ENCODE peak calls at places on chromosomes 4 and X, in four cellular contexts. X is HepG2, W is K562, V is WTC11. R is an unnamed sample.

GRCh38 chrX:31036895-31037294 is 34.9 kb downstream of the FTHL17 start:
- DNase-seq in X (peak; percentile 42), W (peak; percentile 28), V (peak; percentile 36), R (peak; percentile 64)

GRCh38 chrX:151984328-151984727 is 9.9 kb upstream of the GABRE start:
- DNase-seq in X (peak; percentile 50), W (no peak), V (no peak), R (no peak)

GRCh38 chr4:179855471-179855870 is 2387.7 kb upstream of the TENM3 start:
- DNase-seq in X (no peak), W (no peak), V (no peak), R (no peak)

GRCh38 chr4:77538574-77539157 is 67.0 kb upstream of the CXCL13 start:
- DNase-seq in X (peak; percentile 12), W (no peak), V (no peak), R (no peak)

GRCh38 chrX:11899091-11899490 is 141.1 kb downstream of the MSL3 start:
- DNase-seq in X (no peak), W (no peak), V (no peak), R (no peak)

GRCh38 chrX:104659037-104659744 is 93.2 kb downstream of the IL1RAPL2 start:
- DNase-seq in X (no peak), W (no peak), V (no peak), R (no peak)

GRCh38 chrX:107562482-107562881 is 65.8 kb upstream of the PRPS1 start:
- DNase-seq in X (no peak), W (no peak), V (no peak), R (no peak)

GRCh38 chr4:25441519-25442117 is 64.6 kb downstream of the ANAPC4 start:
- DNase-seq in X (peak; percentile 44), W (peak; percentile 45), V (peak; percentile 74), R (peak; percentile 61)

GRCh38 chrX:51853251-51853650 is 40.2 kb upstream of the MAGED1 start:
- DNase-seq in X (no peak), W (no peak), V (no peak), R (no peak)

GRCh38 chr4:43374352-43374751 is 481.8 kb downstream of the GRXCR1 start:
- DNase-seq in X (peak; percentile 53), W (no peak), V (no peak), R (no peak)

GRCh38 chr4:68995292-68995691 is 43.7 kb upstream of the UGT2A3 start:
- DNase-seq in X (no peak), W (no peak), V (no peak), R (no peak)

GRCh38 chrX:11100281-11101035 is 10.7 kb upstream of the HCCS start:
- DNase-seq in X (peak; percentile 76), W (no peak), V (peak; percentile 11), R (peak; percentile 56)

GRCh38 chr4:102514298-102514964 is 13.3 kb downstream of the NFKB1 start:
- DNase-seq in X (peak; percentile 48), W (no peak), V (no peak), R (no peak)

GRCh38 chr4:68606240-68606639 is 30.1 kb upstream of the UGT2B17 start:
- DNase-seq in X (no peak), W (no peak), V (no peak), R (no peak)

GRCh38 chrX:43121637-43122036 is 343.7 kb upstream of the PPP1R2C start:
- DNase-seq in X (no peak), W (no peak), V (no peak), R (no peak)
- TF ChIP-seq SP1 in X (no peak), W (no peak), V (no peak), R (no peak)

GRCh38 chrX:150018931-150019331 is 80.6 kb upstream of the EOLA2 start:
- DNase-seq in X (peak; percentile 15), W (no peak), V (no peak), R (no peak)
- TF ChIP-seq ELF4 in X (no peak), W (no peak), V (no peak), R (no peak)

DNA sequence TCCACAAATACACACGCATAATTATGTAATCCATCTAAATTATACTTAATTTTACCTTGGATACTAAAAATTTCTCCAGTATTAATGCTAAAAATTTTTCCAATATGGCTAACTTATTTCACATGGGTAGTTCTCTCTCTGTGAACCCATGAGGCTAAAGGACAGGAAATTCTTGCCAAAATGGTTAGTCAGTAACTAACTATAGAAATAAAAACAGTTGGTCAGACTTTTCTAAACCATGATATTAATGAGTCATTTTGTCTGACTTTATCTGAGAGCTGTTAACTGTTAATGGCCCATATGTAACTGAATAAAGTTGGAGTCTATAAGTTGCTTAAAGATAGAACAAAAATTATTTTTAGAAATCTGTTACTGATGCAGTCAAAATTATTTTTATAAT is 549.4 kb downstream of the TLL1 start:
- DNase-seq in X (no peak), W (no peak), V (no peak), R (no peak)
- TF ChIP-seq SP1 in X (no peak), W (no peak), V (no peak), R (no peak)

GRCh38 chrX:17547658-17548057 is 172.7 kb downstream of the NHS start:
- DNase-seq in X (peak; percentile 4), W (no peak), V (no peak), R (no peak)
- TF ChIP-seq ELF4 in X (no peak), W (no peak), V (no peak), R (no peak)

GRCh38 chrX:48676106-48676892 is 7.3 kb upstream of the WAS start:
- DNase-seq in X (peak; percentile 84), W (peak; percentile 97), V (peak; percentile 86), R (peak; percentile 97)

GRCh38 chrX:48676893-48677270 is 6.7 kb upstream of the WAS start:
- DNase-seq in X (no peak), W (peak; percentile 31), V (peak; percentile 19), R (no peak)

GRCh38 chrX:48683411-48683982 is at the start of gene WAS:
- DNase-seq in X (no peak), W (no peak), V (no peak), R (no peak)

GRCh38 chrX:48681539-48682183 is 1.9 kb upstream of the WAS start:
- DNase-seq in X (no peak), W (no peak), V (no peak), R (no peak)

DNA sequence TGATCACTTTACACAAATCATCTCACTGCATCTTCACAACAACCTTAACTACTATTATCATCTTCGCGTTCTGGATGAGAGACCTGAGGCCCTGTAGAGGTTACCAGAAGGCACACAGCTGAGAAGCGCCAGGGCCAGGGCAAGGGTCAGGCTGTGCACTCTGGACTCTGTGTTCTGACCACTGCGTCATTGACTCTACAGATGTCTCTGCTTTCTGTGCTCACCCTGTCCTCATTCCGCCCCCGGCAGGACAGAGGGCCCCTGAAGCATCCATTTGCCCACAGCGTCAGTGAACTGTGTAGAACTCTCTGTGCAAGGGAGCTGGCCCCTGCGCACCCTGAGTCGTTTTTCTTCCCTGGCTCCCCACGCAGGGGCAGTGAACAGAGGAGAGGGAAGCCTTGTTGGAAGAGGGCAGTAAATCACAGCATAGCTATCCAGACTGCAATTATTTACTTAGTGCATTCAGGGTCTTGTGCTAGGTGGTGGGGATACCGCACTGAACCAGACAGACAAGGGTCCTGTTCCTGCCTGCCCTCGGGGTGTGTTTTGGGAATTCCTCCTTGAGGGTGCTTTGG is 6.1 kb upstream of the WAS start:
- DNase-seq in X (peak; percentile 67), W (no peak), V (no peak), R (no peak)
- TF ChIP-seq SP1 in X (no peak), W (no peak), V (no peak), R (no peak)

GRCh38 chr4:162497564-162498167 is 333.9 kb upstream of the FSTL5 start:
- DNase-seq in X (peak; percentile 30), W (peak; percentile 4), V (no peak), R (peak; percentile 38)
- TF ChIP-seq ELF4 in X (no peak), W (no peak), V (no peak), R (no peak)

GRCh38 chrX:140756948-140757347 is 47.4 kb downstream of the LINC00632 start:
- DNase-seq in X (no peak), W (no peak), V (no peak), R (no peak)

GRCh38 chrX:140765043-140765784 is 55.7 kb downstream of the LINC00632 start:
- DNase-seq in X (no peak), W (no peak), V (peak; percentile 9), R (peak; percentile 15)

GRCh38 chrX:140764401-140764919 is 54.9 kb downstream of the LINC00632 start:
- DNase-seq in X (no peak), W (peak; percentile 3), V (peak; percentile 49), R (peak; percentile 44)

GRCh38 chrX:140766024-140766611 is 56.6 kb downstream of the LINC00632 start:
- DNase-seq in X (peak; percentile 27), W (peak; percentile 28), V (peak; percentile 40), R (peak; percentile 43)

GRCh38 chrX:140762061-140762460 is 52.5 kb downstream of the LINC00632 start:
- DNase-seq in X (peak; percentile 5), W (peak; percentile 26), V (peak; percentile 39), R (peak; percentile 54)
- TF ChIP-seq SP1 in X (no peak), W (no peak), V (no peak), R (no peak)

DNA sequence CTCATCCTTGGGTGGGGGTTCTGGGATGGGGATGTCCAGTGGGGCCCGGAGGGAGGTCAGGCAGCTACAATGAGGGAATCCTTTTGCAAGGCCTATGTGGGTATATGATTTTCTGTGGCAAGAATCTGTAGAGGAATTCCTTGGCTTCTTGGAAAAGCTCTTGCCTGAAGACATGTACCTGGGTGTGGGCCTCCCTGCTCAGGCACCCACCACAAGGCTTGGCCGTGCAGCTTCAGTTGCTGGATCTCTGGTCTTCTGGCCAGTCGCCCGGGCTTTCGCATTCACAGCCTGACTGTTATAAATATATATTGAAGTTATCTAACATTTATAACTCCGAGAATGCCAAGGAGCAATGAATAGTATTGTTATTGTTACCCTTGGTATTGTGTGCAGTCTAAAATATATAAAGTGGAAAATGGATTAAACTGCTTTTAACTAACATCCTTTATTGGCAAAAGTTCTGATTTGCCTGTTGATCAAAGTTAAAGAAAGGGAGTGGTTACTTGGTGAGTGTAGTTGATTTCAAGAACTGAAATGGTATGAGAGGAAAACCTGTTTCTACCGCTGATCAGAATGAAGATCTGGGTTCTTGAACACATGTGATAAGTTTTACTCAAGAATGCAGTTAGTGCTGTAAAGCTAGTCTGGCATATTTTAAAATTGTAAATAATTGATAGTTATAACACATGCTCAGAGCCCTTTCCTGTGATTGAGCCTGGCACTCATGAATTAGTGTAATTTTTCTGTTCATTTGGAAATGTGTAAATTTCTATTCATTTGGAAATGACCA is 36.0 kb downstream of the PTTG2 start:
- DNase-seq in X (no peak), W (no peak), V (no peak), R (no peak)
- TF ChIP-seq ELF4 in X (no peak), W (no peak), V (no peak), R (no peak)

GRCh38 chr4:182174979-182175378 is 68.2 kb upstream of the TENM3 start:
- DNase-seq in X (no peak), W (no peak), V (no peak), R (no peak)
- TF ChIP-seq SP1 in X (no peak), W (no peak), V (no peak), R (no peak)

GRCh38 chrX:121871122-121871521 is 823.7 kb downstream of the GLUD2 start:
- DNase-seq in X (no peak), W (no peak), V (no peak), R (no peak)

GRCh38 chrX:121876316-121876715 is 828.9 kb downstream of the GLUD2 start:
- DNase-seq in X (no peak), W (no peak), V (no peak), R (no peak)
- TF ChIP-seq ELF4 in X (no peak), W (no peak), V (no peak), R (no peak)

R was measured in HEK293T.